ENCODE peak calls at places on chromosomes 7 and 10, in five cellular contexts. One of them, this sample, is unnamed.

GRCh38 chr10:35004651-35005050 is 85.5 kb downstream of the CUL2 start:
- DNase-seq in HepG2: no peak
- DNase-seq in SK-N-SH: no peak
- DNase-seq in GM12878: no peak
- DNase-seq in K562: no peak
- DNase-seq in this sample: peak; percentile 37

GRCh38 chr10:69375307-69376151 is 41.2 kb downstream of the TACR2 start:
- DNase-seq in K562: peak; percentile 61
- DNase-seq in HepG2: no peak
- DNase-seq in GM12878: no peak
- DNase-seq in SK-N-SH: no peak
- DNase-seq in this sample: no peak

GRCh38 chr10:11424456-11425287 is 186.8 kb downstream of the USP6NL start:
- DNase-seq in SK-N-SH: peak; percentile 76
- DNase-seq in GM12878: no peak
- DNase-seq in HepG2: peak; percentile 39
- DNase-seq in K562: peak; percentile 72
- DNase-seq in this sample: no peak

GRCh38 chr7:2086229-2086628 is 146.5 kb downstream of the MAD1L1 start:
- DNase-seq in SK-N-SH: no peak
- DNase-seq in K562: no peak
- DNase-seq in GM12878: no peak
- DNase-seq in HepG2: no peak
- DNase-seq in this sample: no peak

GRCh38 chr7:2299853-2300512 is 14.3 kb downstream of the SNX8 start:
- DNase-seq in K562: no peak
- DNase-seq in HepG2: no peak
- DNase-seq in SK-N-SH: peak; percentile 2
- DNase-seq in GM12878: no peak
- DNase-seq in this sample: no peak

GRCh38 chr7:149226840-149227494 is 12.5 kb upstream of the ZNF212 start:
- DNase-seq in SK-N-SH: no peak
- DNase-seq in K562: no peak
- DNase-seq in GM12878: no peak
- DNase-seq in HepG2: peak; percentile 26
- DNase-seq in this sample: peak; percentile 36

GRCh38 chr7:27917774-27918314 is 177.9 kb downstream of the TAX1BP1 start:
- DNase-seq in K562: no peak
- DNase-seq in HepG2: peak; percentile 19
- DNase-seq in GM12878: no peak
- DNase-seq in SK-N-SH: no peak
- DNase-seq in this sample: no peak

GRCh38 chr7:98284335-98285036 is 3.0 kb downstream of the BRI3 start:
- DNase-seq in SK-N-SH: peak; percentile 74
- DNase-seq in HepG2: peak; percentile 51
- DNase-seq in GM12878: no peak
- DNase-seq in K562: no peak
- DNase-seq in this sample: peak; percentile 82

GRCh38 chr7:27189560-27190283 is 4.7 kb upstream of the HOXA11 start:
- DNase-seq in GM12878: no peak
- DNase-seq in K562: no peak
- DNase-seq in HepG2: no peak
- DNase-seq in SK-N-SH: no peak
- DNase-seq in this sample: no peak

GRCh38 chr10:119350529-119351001 is 143.2 kb downstream of the GRK5 start:
- DNase-seq in GM12878: no peak
- DNase-seq in K562: no peak
- DNase-seq in HepG2: peak; percentile 54
- DNase-seq in SK-N-SH: no peak
- DNase-seq in this sample: no peak

GRCh38 chr7:100515072-100515532 is 23.9 kb upstream of the AGFG2 start:
- DNase-seq in K562: no peak
- DNase-seq in HepG2: no peak
- DNase-seq in SK-N-SH: no peak
- DNase-seq in GM12878: no peak
- DNase-seq in this sample: no peak

GRCh38 chr10:34889004-34889869 is 74.1 kb upstream of the PARD3 start:
- DNase-seq in K562: no peak
- DNase-seq in SK-N-SH: no peak
- DNase-seq in GM12878: no peak
- DNase-seq in HepG2: no peak
- DNase-seq in this sample: no peak

GRCh38 chr7:30731619-30732018 is 20.3 kb upstream of the INMT start:
- DNase-seq in K562: no peak
- DNase-seq in GM12878: no peak
- DNase-seq in SK-N-SH: peak; percentile 60
- DNase-seq in HepG2: no peak
- DNase-seq in this sample: no peak

GRCh38 chr7:131381069-131381838 is 53.6 kb downstream of the MKLN1 start:
- DNase-seq in HepG2: no peak
- DNase-seq in K562: no peak
- DNase-seq in SK-N-SH: no peak
- DNase-seq in GM12878: no peak
- DNase-seq in this sample: no peak

GRCh38 chr7:32062150-32062549 is 8.1 kb downstream of the PDE1C start:
- DNase-seq in HepG2: peak; percentile 16
- DNase-seq in K562: peak; percentile 46
- DNase-seq in SK-N-SH: peak; percentile 59
- DNase-seq in GM12878: no peak
- DNase-seq in this sample: peak; percentile 4

GRCh38 chr7:118496138-118496644 is 271.7 kb downstream of the ANKRD7 start:
- DNase-seq in SK-N-SH: peak; percentile 4
- DNase-seq in K562: no peak
- DNase-seq in HepG2: no peak
- DNase-seq in GM12878: no peak
- DNase-seq in this sample: no peak

GRCh38 chr7:34160261-34160752 is 255.0 kb downstream of the BMPER start:
- DNase-seq in HepG2: no peak
- DNase-seq in SK-N-SH: no peak
- DNase-seq in K562: no peak
- DNase-seq in GM12878: no peak
- DNase-seq in this sample: no peak

GRCh38 chr10:108338146-108338545 is 1173.6 kb upstream of the SORCS1 start:
- DNase-seq in SK-N-SH: no peak
- DNase-seq in K562: no peak
- DNase-seq in GM12878: no peak
- DNase-seq in HepG2: no peak
- DNase-seq in this sample: no peak

GRCh38 chr10:119404719-119405504 is 137.6 kb downstream of the RGS10 start:
- DNase-seq in GM12878: no peak
- DNase-seq in HepG2: no peak
- DNase-seq in K562: no peak
- DNase-seq in SK-N-SH: no peak
- DNase-seq in this sample: no peak

GRCh38 chr7:73894851-73895441 is 34.0 kb downstream of the TMEM270 start:
- DNase-seq in SK-N-SH: peak; percentile 87
- DNase-seq in GM12878: no peak
- DNase-seq in K562: no peak
- DNase-seq in HepG2: no peak
- DNase-seq in this sample: no peak

GRCh38 chr7:128362670-128363069 is 1.2 kb upstream of the PRRT4 start:
- DNase-seq in SK-N-SH: no peak
- DNase-seq in HepG2: no peak
- DNase-seq in GM12878: no peak
- DNase-seq in K562: no peak
- DNase-seq in this sample: no peak

GRCh38 chr7:128364166-128364565 is 2.7 kb upstream of the PRRT4 start:
- DNase-seq in K562: no peak
- DNase-seq in HepG2: no peak
- DNase-seq in SK-N-SH: no peak
- DNase-seq in GM12878: no peak
- DNase-seq in this sample: no peak

GRCh38 chr7:128363261-128363721 is 1.8 kb upstream of the PRRT4 start:
- DNase-seq in SK-N-SH: peak; percentile 84
- DNase-seq in K562: no peak
- DNase-seq in HepG2: no peak
- DNase-seq in GM12878: no peak
- DNase-seq in this sample: no peak

GRCh38 chr7:128359939-128360338 is 1.6 kb downstream of the PRRT4 start:
- DNase-seq in GM12878: no peak
- DNase-seq in HepG2: no peak
- DNase-seq in K562: no peak
- DNase-seq in SK-N-SH: peak; percentile 29
- DNase-seq in this sample: no peak

DNA sequence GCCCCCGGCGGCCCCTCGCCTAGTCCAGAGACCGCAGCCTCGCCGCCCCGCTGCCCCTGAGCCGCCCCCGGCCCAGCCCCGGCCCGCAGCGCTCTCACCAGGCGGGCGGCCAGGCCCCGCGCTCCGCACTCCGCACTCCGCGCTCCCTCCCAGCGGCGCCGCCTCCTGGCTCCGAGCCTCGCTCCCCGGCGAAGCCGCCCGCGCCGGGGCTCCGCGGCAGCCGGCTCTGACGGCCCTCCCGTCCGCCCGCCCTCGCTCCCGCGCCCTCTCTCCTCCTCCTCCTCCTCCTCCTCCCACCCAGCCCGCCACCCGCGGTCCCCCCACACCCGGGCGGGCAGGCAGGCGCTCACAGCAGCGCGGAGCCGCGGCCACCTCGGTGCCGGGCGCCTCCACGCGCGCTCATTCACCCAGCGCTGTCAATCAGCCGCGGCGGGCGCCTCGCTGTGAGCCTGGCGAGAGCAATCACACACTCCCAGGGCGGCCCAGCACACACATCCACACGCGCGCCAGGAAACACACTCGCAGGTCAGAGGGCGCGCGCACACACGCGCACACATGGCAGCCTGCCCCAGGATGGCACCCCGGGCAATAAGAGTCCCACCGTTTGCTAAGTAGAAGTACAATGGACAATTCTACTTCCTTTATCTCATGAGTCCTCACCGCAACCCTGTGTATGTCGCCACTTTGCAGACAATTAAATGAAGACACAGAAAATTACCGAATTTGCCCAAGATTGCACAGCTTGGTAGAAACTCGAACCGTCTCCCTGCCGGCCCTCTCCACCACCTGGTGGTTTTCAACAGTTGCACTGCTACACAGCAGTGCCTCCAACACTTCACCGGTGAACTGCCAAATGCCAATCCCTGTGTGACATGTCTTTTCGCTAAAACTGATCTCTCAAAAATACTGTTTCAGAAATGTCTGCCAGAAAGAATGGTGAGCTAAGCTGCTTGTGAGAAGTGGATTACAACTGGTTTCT is at the start of gene PRRT4:
- DNase-seq in SK-N-SH: peak; percentile 73
- DNase-seq in GM12878: no peak
- DNase-seq in K562: peak; percentile 77
- DNase-seq in HepG2: no peak
- DNase-seq in this sample: peak; percentile 85
- TF ChIP-seq GABPA in SK-N-SH: no peak
- TF ChIP-seq GABPA in GM12878: no peak
- TF ChIP-seq GABPA in K562: no peak
- TF ChIP-seq GABPA in HepG2: no peak
- TF ChIP-seq GABPA in this sample: no peak

GRCh38 chr10:73924935-73925334 is 14.0 kb downstream of the PLAU start:
- DNase-seq in GM12878: no peak
- DNase-seq in SK-N-SH: no peak
- DNase-seq in K562: no peak
- DNase-seq in HepG2: no peak
- DNase-seq in this sample: no peak

GRCh38 chr10:73922864-73923133 is 11.9 kb downstream of the PLAU start:
- DNase-seq in HepG2: no peak
- DNase-seq in GM12878: no peak
- DNase-seq in SK-N-SH: no peak
- DNase-seq in K562: no peak
- DNase-seq in this sample: no peak

GRCh38 chr10:73923935-73924598 is 13.1 kb downstream of the PLAU start:
- DNase-seq in K562: no peak
- DNase-seq in GM12878: no peak
- DNase-seq in SK-N-SH: no peak
- DNase-seq in HepG2: no peak
- DNase-seq in this sample: no peak

GRCh38 chr10:73920084-73920483 is 9.2 kb downstream of the PLAU start:
- DNase-seq in GM12878: no peak
- DNase-seq in HepG2: no peak
- DNase-seq in K562: peak; percentile 38
- DNase-seq in SK-N-SH: peak; percentile 64
- DNase-seq in this sample: no peak

DNA sequence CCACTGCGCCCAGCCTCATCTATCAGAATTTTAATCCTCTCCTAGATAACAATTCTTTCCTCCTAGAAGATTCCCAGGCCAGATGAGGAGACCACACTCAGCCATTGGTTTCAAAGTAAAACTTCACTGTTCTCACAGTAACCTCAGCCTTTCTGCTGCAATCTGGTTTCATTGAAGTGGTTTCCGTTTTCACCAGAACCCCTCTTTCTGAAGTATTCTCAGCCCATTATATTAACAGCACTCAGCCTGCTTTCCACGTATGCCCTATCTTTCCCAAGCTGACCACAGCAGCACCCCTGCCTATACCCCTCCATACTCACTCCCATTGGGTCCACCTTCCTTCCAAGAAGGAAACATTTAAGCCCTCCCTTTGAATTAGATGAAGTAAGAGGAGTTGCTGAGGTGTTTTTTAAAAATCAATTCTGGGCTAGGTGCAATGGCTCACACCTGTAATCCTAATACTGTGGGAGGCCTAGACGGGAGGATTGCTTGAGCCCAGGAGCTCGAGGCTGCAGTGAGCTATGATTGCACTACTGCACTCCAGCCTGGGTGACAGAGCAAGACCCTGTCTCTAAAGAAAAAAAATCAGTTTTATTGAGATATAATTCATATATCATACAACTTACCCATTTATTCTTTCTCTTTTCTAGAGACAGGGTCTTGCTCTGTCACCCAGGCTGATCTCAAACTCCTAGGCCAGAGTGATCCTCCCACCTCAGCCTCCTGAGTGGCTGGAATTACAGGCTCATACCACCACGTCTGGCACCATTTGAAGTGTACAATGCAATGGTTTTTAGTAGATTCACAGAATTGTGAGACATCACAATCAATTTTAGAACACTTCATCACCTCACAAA is 11.3 kb downstream of the PLAU start:
- DNase-seq in GM12878: no peak
- DNase-seq in SK-N-SH: no peak
- DNase-seq in HepG2: no peak
- DNase-seq in K562: no peak
- DNase-seq in this sample: no peak
- TF ChIP-seq REST in GM12878: no peak
- TF ChIP-seq REST in SK-N-SH: no peak
- TF ChIP-seq REST in HepG2: no peak
- TF ChIP-seq REST in K562: no peak
- TF ChIP-seq REST in this sample: no peak

GRCh38 chr10:76632158-76633051 is 1005.2 kb downstream of the KCNMA1 start:
- DNase-seq in K562: no peak
- DNase-seq in SK-N-SH: no peak
- DNase-seq in HepG2: no peak
- DNase-seq in GM12878: no peak
- DNase-seq in this sample: no peak
- TF ChIP-seq CTCF in K562: no peak
- TF ChIP-seq CTCF in SK-N-SH: peak; percentile 47
- TF ChIP-seq CTCF in HepG2: peak; percentile 39
- TF ChIP-seq CTCF in GM12878: peak; percentile 45
- TF ChIP-seq CTCF in this sample: peak; percentile 32

DNA sequence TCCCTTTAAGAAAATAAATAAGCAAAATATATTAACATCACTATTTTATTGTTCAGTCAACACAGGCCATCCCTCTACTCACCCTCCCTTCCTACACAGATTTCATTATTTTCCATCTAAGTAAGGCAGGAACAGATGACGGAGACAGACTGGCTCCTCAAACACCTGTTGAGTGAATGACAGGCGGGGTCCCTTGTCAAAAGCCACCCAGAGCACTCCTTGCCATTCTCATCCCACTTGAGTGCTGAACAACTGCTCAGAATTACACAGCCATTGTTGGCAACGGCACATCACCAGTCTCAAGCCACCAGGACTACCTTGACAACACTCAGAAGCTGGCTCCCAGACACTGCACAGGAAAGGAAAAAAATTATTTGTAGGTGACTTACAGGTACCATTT is 3.3 kb downstream of the GRB10 start:
- DNase-seq in GM12878: no peak
- DNase-seq in HepG2: no peak
- DNase-seq in K562: no peak
- DNase-seq in SK-N-SH: no peak
- DNase-seq in this sample: no peak
- TF ChIP-seq GABPA in GM12878: no peak
- TF ChIP-seq GABPA in HepG2: no peak
- TF ChIP-seq GABPA in K562: no peak
- TF ChIP-seq GABPA in SK-N-SH: no peak
- TF ChIP-seq GABPA in this sample: no peak